ENCODE peak calls at places on chromosomes 4 and X, in six cellular contexts. Q is body of pancreas, E is A549, O is mesothelial cell of epicardium, Y is activated B cell treated with CpG ODN at 0.5 μM for 24 hours, D is OCI-LY7. Z is an unnamed sample.

GRCh38 chr4:86092684-86093083 is 267.2 kb downstream of the MAPK10 start:
- DNase-seq in Q (no peak), E (peak), O (no peak), Y (no peak), D (no peak), Z (no peak)

GRCh38 chrX:131816551-131817136 is 206.5 kb upstream of the STK26 start:
- DNase-seq in Q (no peak), E (no peak), O (no peak), Y (peak), D (peak), Z (no peak)

GRCh38 chr4:8410641-8411271 is 29.8 kb downstream of the ACOX3 start:
- DNase-seq in Q (no peak), E (peak), O (no peak), Y (no peak), D (no peak), Z (peak)

GRCh38 chr4:704198-704891 is 1.3 kb upstream of the PCGF3 start:
- DNase-seq in Q (no peak), E (no peak), O (no peak), Y (no peak), D (no peak), Z (no peak)

GRCh38 chr4:113604955-113605354 is 156.6 kb downstream of the CAMK2D start:
- DNase-seq in Q (no peak), E (peak), O (no peak), Y (no peak), D (no peak), Z (no peak)

GRCh38 chr4:102678107-102678506 is 82.7 kb downstream of the MANBA start:
- DNase-seq in Q (no peak), E (no peak), O (no peak), Y (no peak), D (no peak), Z (no peak)

GRCh38 chr4:88991746-88992145 is 65.2 kb downstream of the FAM13A start:
- DNase-seq in Q (no peak), E (no peak), O (no peak), Y (no peak), D (no peak), Z (no peak)

GRCh38 chr4:152936446-152937279 is 540 bp downstream of the FHDC1 start:
- DNase-seq in Q (peak), E (peak), O (no peak), Y (peak), D (no peak), Z (peak)

GRCh38 chrX:50100188-50100587 is 100.6 kb downstream of the AKAP4 start:
- DNase-seq in Q (no peak), E (peak), O (no peak), Y (no peak), D (peak), Z (peak)

GRCh38 chrX:13265549-13266132 is 54.2 kb downstream of the ATXN3L start:
- DNase-seq in Q (no peak), E (no peak), O (no peak), Y (no peak), D (no peak), Z (no peak)

GRCh38 chrX:120137439-120137838 is 21.0 kb upstream of the RHOXF2 start:
- DNase-seq in Q (no peak), E (peak), O (no peak), Y (no peak), D (no peak), Z (no peak)

GRCh38 chr4:110198472-110199419 is at the start of gene ELOVL6:
- DNase-seq in Q (peak), E (peak), O (peak), Y (peak), D (peak), Z (peak)

GRCh38 chrX:55057691-55058249 is 17.1 kb upstream of the PAGE2B start:
- DNase-seq in Q (peak), E (peak), O (no peak), Y (no peak), D (peak), Z (peak)

GRCh38 chrX:15474058-15474457 is 19.1 kb downstream of the PIR start:
- DNase-seq in Q (no peak), E (no peak), O (no peak), Y (no peak), D (no peak), Z (no peak)

GRCh38 chrX:38986586-38986985 is 185.3 kb downstream of the MID1IP1 start:
- DNase-seq in Q (no peak), E (no peak), O (no peak), Y (no peak), D (no peak), Z (peak)

GRCh38 chr4:7959066-7959465 is 19.4 kb upstream of the AFAP1 start:
- DNase-seq in Q (no peak), E (no peak), O (no peak), Y (no peak), D (no peak), Z (no peak)

GRCh38 chr4:37002625-37003024 is 241.9 kb upstream of the NWD2 start:
- DNase-seq in Q (no peak), E (no peak), O (no peak), Y (no peak), D (no peak), Z (no peak)

GRCh38 chr4:33013280-33013679 is 2293.1 kb downstream of the PCDH7 start:
- DNase-seq in Q (no peak), E (no peak), O (no peak), Y (no peak), D (no peak), Z (no peak)

GRCh38 chr4:175947117-175947722 is 118.4 kb upstream of the WDR17 start:
- DNase-seq in Q (no peak), E (no peak), O (no peak), Y (no peak), D (peak), Z (no peak)

GRCh38 chr4:14744346-14744745 is 257.9 kb upstream of the CPEB2 start:
- DNase-seq in Q (no peak), E (no peak), O (no peak), Y (no peak), D (no peak), Z (no peak)

GRCh38 chrX:103461156-103461555 is 58.1 kb downstream of the RAB40A start:
- DNase-seq in Q (no peak), E (no peak), O (no peak), Y (no peak), D (no peak), Z (no peak)

GRCh38 chrX:154731203-154731602 is 19.7 kb downstream of the GAB3 start:
- DNase-seq in Q (no peak), E (no peak), O (no peak), Y (no peak), D (no peak), Z (no peak)

GRCh38 chrX:22652596-22652995 is 347.2 kb upstream of the DDX53 start:
- DNase-seq in Q (no peak), E (no peak), O (no peak), Y (no peak), D (no peak), Z (no peak)

GRCh38 chr4:89762311-89762710 is 74.7 kb downstream of the SNCA start:
- DNase-seq in Q (no peak), E (no peak), O (no peak), Y (no peak), D (no peak), Z (no peak)

GRCh38 chr4:39700500-39700899 is 2.6 kb downstream of the UBE2K start:
- DNase-seq in Q (no peak), E (no peak), O (no peak), Y (no peak), D (no peak), Z (no peak)

GRCh38 chr4:109703664-109704351 is 563 bp upstream of the CASP6 start:
- DNase-seq in Q (no peak), E (no peak), O (no peak), Y (no peak), D (no peak), Z (no peak)

GRCh38 chrX:63755892-63756291 is 29.1 kb downstream of the ARHGEF9 start:
- DNase-seq in Q (no peak), E (no peak), O (no peak), Y (no peak), D (no peak), Z (no peak)

GRCh38 chr4:99722662-99723061 is 65.0 kb upstream of the C4orf54 start:
- DNase-seq in Q (no peak), E (no peak), O (no peak), Y (no peak), D (no peak), Z (no peak)

GRCh38 chr4:52510939-52511583 is 148.0 kb downstream of the USP46 start:
- DNase-seq in Q (no peak), E (no peak), O (no peak), Y (no peak), D (no peak), Z (no peak)

GRCh38 chrX:103734125-103734760 is 23.5 kb downstream of the TMEM31 start:
- DNase-seq in Q (no peak), E (no peak), O (no peak), Y (no peak), D (no peak), Z (no peak)

GRCh38 chrX:33725556-33726232 is 406.4 kb downstream of the FAM47A start:
- DNase-seq in Q (peak), E (no peak), O (no peak), Y (no peak), D (no peak), Z (peak)

GRCh38 chr4:112284166-112284565 is 1.5 kb downstream of the TIFA start:
- DNase-seq in Q (no peak), E (no peak), O (no peak), Y (no peak), D (peak), Z (no peak)

GRCh38 chr4:16198271-16198670 is 28.0 kb downstream of the TAPT1 start:
- DNase-seq in Q (no peak), E (no peak), O (no peak), Y (no peak), D (no peak), Z (no peak)

GRCh38 chr4:16197842-16198241 is 28.4 kb downstream of the TAPT1 start:
- DNase-seq in Q (no peak), E (no peak), O (no peak), Y (no peak), D (no peak), Z (no peak)

GRCh38 chr4:16199132-16199531 is 27.1 kb downstream of the TAPT1 start:
- DNase-seq in Q (no peak), E (no peak), O (no peak), Y (no peak), D (peak), Z (no peak)

GRCh38 chr4:16195209-16195608 is 31.1 kb downstream of the TAPT1 start:
- DNase-seq in Q (no peak), E (no peak), O (no peak), Y (no peak), D (no peak), Z (no peak)

GRCh38 chr4:16196482-16197393 is 29.5 kb downstream of the TAPT1 start:
- DNase-seq in Q (no peak), E (peak), O (no peak), Y (no peak), D (no peak), Z (no peak)
- TF ChIP-seq CTCF in Q (peak), E (peak), O (no peak), Y (no peak), D (no peak), Z (no peak)

GRCh38 chr4:84966382-84967291 is at the start of gene WDFY3:
- DNase-seq in Q (peak), E (peak), O (peak), Y (no peak), D (no peak), Z (peak)
- TF ChIP-seq CTCF in Q (no peak), E (no peak), O (no peak), Y (no peak), D (no peak), Z (no peak)

GRCh38 chr4:55543858-55544257 is 2.9 kb downstream of the CLOCK start:
- DNase-seq in Q (no peak), E (no peak), O (no peak), Y (no peak), D (peak), Z (no peak)
- TF ChIP-seq CTCF in Q (no peak), E (no peak), O (no peak), Y (no peak), D (peak), Z (peak)

GRCh38 chr4:24514808-24515207 is 69.5 kb downstream of the DHX15 start:
- DNase-seq in Q (no peak), E (peak), O (no peak), Y (no peak), D (peak), Z (no peak)
- TF ChIP-seq CTCF in Q (peak), E (no peak), O (no peak), Y (no peak), D (peak), Z (no peak)

GRCh38 chr4:2950221-2950989 is 12.8 kb downstream of the NOP14 start:
- DNase-seq in Q (no peak), E (no peak), O (no peak), Y (no peak), D (no peak), Z (no peak)

GRCh38 chr4:2958446-2958845 is 4.8 kb downstream of the NOP14 start:
- DNase-seq in Q (no peak), E (no peak), O (no peak), Y (no peak), D (no peak), Z (no peak)

GRCh38 chr4:2953496-2953895 is 9.7 kb downstream of the NOP14 start:
- DNase-seq in Q (no peak), E (no peak), O (no peak), Y (no peak), D (no peak), Z (no peak)

GRCh38 chr4:2949782-2950125 is 13.5 kb downstream of the NOP14 start:
- DNase-seq in Q (no peak), E (no peak), O (no peak), Y (no peak), D (no peak), Z (no peak)

DNA sequence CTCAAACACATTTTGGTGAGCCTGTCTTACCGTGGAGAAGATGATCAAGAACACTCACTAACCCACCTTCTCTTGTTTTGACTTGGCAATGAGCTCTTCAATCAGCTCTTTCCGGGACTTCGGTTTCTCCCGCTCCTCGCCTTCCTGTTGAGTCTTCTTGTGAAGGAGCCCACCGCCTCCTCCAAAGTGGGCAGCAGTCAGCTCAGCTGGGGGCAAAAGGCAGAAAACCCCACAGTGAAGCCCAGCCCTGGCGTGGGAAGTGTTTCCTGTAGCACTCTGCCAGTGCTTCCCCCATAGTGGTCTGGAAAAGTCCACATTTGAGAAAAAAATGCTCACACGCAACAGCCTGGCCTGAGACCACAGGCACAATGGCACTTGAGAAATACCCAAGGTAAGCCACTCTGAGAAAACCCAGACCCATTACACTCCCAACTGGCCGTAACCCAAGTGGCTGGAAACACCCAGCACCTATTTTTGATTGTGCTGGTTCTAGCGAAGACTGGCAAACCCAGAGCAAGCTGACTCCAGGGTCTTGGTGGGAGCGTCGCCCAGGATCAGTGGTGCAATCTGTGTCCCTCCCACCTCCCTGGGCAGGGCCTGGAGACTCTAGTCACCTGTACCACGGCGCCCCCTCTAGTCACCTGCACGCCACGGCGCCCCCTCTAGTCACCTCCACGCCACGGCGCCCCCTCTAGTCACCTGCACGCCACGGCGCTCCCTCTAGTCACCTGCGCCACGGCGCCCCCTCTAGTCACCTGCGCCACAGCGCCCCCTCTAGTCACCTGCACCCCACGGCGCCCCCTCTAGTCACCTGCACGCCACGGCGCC is 8.6 kb downstream of the NOP14 start:
- DNase-seq in Q (no peak), E (no peak), O (no peak), Y (no peak), D (peak), Z (no peak)
- TF ChIP-seq CTCF in Q (no peak), E (no peak), O (no peak), Y (no peak), D (no peak), Z (peak)

DNA sequence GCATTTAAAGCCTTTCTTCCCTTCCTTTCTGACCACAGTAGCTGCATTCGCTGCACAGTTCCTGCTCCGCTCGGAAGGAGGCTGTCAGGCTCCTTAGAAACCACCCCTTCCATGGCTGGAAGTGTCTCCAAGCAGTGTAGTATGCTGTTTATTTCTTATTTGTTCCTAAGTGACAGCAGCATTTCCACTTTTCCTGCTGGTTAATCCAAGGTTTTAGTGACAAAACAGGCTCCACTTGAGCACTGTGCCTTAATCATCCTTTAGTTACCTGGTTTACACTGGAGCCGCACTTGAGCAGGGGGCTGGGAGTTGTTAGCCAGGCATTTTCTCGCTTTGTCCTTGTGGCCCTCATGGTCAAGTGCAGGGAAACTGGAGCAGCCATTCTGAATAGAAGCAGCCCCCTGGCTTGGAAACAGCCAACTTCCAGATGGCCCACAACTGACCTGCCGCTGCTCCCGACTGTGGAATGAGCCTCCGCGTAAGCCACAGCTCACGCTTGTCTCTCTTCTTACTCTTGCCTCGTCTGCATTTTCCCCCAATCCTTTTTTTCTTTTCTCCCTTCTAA is 739.3 kb upstream of the TENM3 start:
- DNase-seq in Q (no peak), E (no peak), O (no peak), Y (no peak), D (no peak), Z (no peak)
- TF ChIP-seq CTCF in Q (no peak), E (no peak), O (no peak), Y (no peak), D (no peak), Z (no peak)

DNA sequence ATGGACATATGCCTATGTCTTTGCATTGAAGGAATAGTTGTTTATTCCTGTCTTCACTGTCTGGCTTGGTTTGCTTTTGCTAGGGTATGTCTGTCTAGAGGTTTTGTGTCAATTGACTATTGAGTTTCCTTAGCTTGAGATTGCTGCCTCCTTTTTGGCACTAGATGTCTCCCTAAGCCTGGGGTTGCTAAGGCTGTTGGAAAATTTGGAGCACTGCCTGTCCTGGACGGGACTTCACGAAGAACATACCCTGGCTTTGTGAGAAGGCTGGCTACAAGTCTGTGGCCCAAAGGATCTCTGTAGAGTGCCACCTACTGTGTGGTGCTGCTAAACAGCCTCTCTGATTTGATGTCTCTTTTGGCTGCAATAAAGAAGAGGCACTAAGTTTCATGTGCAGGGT is 183.8 kb upstream of the NUDT10 start:
- DNase-seq in Q (no peak), E (no peak), O (no peak), Y (no peak), D (peak), Z (peak)
- TF ChIP-seq CTCF in Q (no peak), E (no peak), O (no peak), Y (no peak), D (peak), Z (no peak)

Z was measured in endothelial cell.